ENCODE peak calls at places on chromosomes 6 and 20, in ten cellular contexts. I is OCI-LY7; S is DND-41; L is fibroblast of villous mesenchyme; T is NCI-H2081; E is GM18507; Z is AG08395; J is CD8-positive, alpha-beta T cell; X is stimulated activated CD8-positive, alpha-beta memory T cell treated with anti-CD3 and anti-CD28 coated beads, Interleukin-15, amount 100 ng/mL, for 24 hours; D is smooth muscle cell of the brain vasculature. V is an unnamed sample.
A peak's percentile ranks its signal among the peaks of the same experiment; 100 is the strongest.

GRCh38 chr6:125717120-125717731 is 32.2 kb upstream of the HEY2 start:
- DNase-seq in I (no peak), S (no peak), L (peak; percentile 5), T (no peak), E (no peak), Z (no peak), J (no peak), X (no peak), D (no peak), V (no peak)

GRCh38 chr6:125748534-125749111 is 809 bp upstream of the HEY2 start:
- DNase-seq in I (no peak), S (no peak), L (peak; percentile 23), T (no peak), E (no peak), Z (no peak), J (no peak), X (no peak), D (no peak), V (no peak)

GRCh38 chr20:62065669-62066338 is at the start of gene TAF4:
- DNase-seq in I (peak; percentile 88), S (peak; percentile 80), L (peak; percentile 70), T (peak; percentile 64), E (peak; percentile 99), Z (peak; percentile 100), J (peak; percentile 69), X (peak; percentile 75), D (no peak), V (peak; percentile 84)

GRCh38 chr6:692356-692851 is 535 bp downstream of the EXOC2 start:
- DNase-seq in I (peak; percentile 76), S (peak; percentile 67), L (peak; percentile 54), T (peak; percentile 79), E (peak; percentile 44), Z (peak; percentile 36), J (peak; percentile 43), X (peak; percentile 56), D (no peak), V (peak; percentile 35)

GRCh38 chr6:45199554-45199953 is 128.6 kb upstream of the RUNX2 start:
- DNase-seq in I (no peak), S (no peak), L (no peak), T (no peak), E (no peak), Z (no peak), J (no peak), X (no peak), D (no peak), V (no peak)

GRCh38 chr6:30463651-30464618 is 25.4 kb upstream of the HLA-E start:
- DNase-seq in I (no peak), S (peak; percentile 76), L (peak; percentile 40), T (no peak), E (no peak), Z (peak; percentile 29), J (peak; percentile 34), X (peak; percentile 41), D (no peak), V (peak; percentile 42)

GRCh38 chr6:71544028-71544427 is 255.4 kb downstream of the OGFRL1 start:
- DNase-seq in I (no peak), S (no peak), L (peak; percentile 7), T (no peak), E (no peak), Z (peak; percentile 62), J (no peak), X (no peak), D (no peak), V (no peak)

GRCh38 chr6:52155791-52156576 is 30.2 kb upstream of the IL17A start:
- DNase-seq in I (peak; percentile 53), S (no peak), L (no peak), T (no peak), E (peak; percentile 32), Z (no peak), J (no peak), X (no peak), D (no peak), V (no peak)

GRCh38 chr20:62141397-62142251 is 1.6 kb downstream of the PSMA7 start:
- DNase-seq in I (peak; percentile 38), S (peak; percentile 43), L (peak; percentile 64), T (no peak), E (no peak), Z (peak; percentile 37), J (no peak), X (no peak), D (no peak), V (no peak)

GRCh38 chr6:131954775-131955107 is 3.6 kb upstream of the CCN2 start:
- DNase-seq in I (no peak), S (no peak), L (peak; percentile 93), T (no peak), E (no peak), Z (no peak), J (no peak), X (no peak), D (peak; percentile 87), V (no peak)

GRCh38 chr20:6057704-6058103 is 3.8 kb upstream of the LRRN4 start:
- DNase-seq in I (no peak), S (no peak), L (no peak), T (no peak), E (no peak), Z (no peak), J (no peak), X (no peak), D (no peak), V (no peak)

GRCh38 chr6:73514746-73515110 is 6.1 kb downstream of the EEF1A1 start:
- DNase-seq in I (no peak), S (no peak), L (no peak), T (no peak), E (no peak), Z (no peak), J (no peak), X (no peak), D (no peak), V (no peak)

GRCh38 chr6:28896505-28897392 is 27.0 kb downstream of the TRIM27 start:
- DNase-seq in I (peak; percentile 79), S (peak; percentile 64), L (peak; percentile 62), T (peak; percentile 67), E (no peak), Z (peak; percentile 60), J (peak; percentile 39), X (no peak), D (peak; percentile 12), V (peak; percentile 22)

GRCh38 chr6:133551847-133552331 is 310.7 kb downstream of the EYA4 start:
- DNase-seq in I (no peak), S (no peak), L (peak; percentile 93), T (no peak), E (no peak), Z (peak; percentile 92), J (no peak), X (no peak), D (peak; percentile 98), V (no peak)

V was measured in CD4-positive, alpha-beta T cell.